ENCODE peak calls at places on chromosomes 5 and 9, in seven cellular contexts. U is heart right ventricle, L is NB4, B is progenitor cell of endocrine pancreas, G is A549, X is GM12865, A is MM.1S. Q is an unnamed sample.

GRCh38 chr5:74641014-74641777 is 668 bp upstream of the ENC1 start:
- DNase-seq in U (peak), L (peak), B (peak), G (peak), X (peak), A (peak), Q (peak)

GRCh38 chr5:33888582-33888981 is 3.2 kb downstream of the ADAMTS12 start:
- DNase-seq in U (no peak), L (no peak), B (no peak), G (no peak), X (no peak), A (no peak), Q (no peak)

GRCh38 chr5:174074369-174074768 is 28.9 kb downstream of the NSG2 start:
- DNase-seq in U (no peak), L (no peak), B (no peak), G (no peak), X (no peak), A (no peak), Q (no peak)

GRCh38 chr9:31067418-31067817 is 1317.0 kb upstream of the ACO1 start:
- DNase-seq in U (no peak), L (no peak), B (no peak), G (no peak), X (no peak), A (no peak), Q (no peak)

GRCh38 chr9:126677188-126678084 is 63.7 kb downstream of the LMX1B start:
- DNase-seq in U (no peak), L (no peak), B (no peak), G (no peak), X (no peak), A (no peak), Q (no peak)

GRCh38 chr9:33155393-33155792 is 11.7 kb downstream of the B4GALT1 start:
- DNase-seq in U (no peak), L (peak), B (no peak), G (no peak), X (no peak), A (no peak), Q (no peak)

GRCh38 chr9:79682076-79682736 is 110.4 kb downstream of the TLE4 start:
- DNase-seq in U (no peak), L (no peak), B (no peak), G (no peak), X (no peak), A (no peak), Q (no peak)

GRCh38 chr9:95193480-95193879 is 124.0 kb downstream of the FANCC start:
- DNase-seq in U (no peak), L (no peak), B (no peak), G (no peak), X (no peak), A (no peak), Q (no peak)

GRCh38 chr5:17261075-17261474 is 43.6 kb downstream of the BASP1 start:
- DNase-seq in U (no peak), L (no peak), B (no peak), G (no peak), X (no peak), A (no peak), Q (no peak)

GRCh38 chr9:19049872-19050636 is 827 bp downstream of the RRAGA start:
- DNase-seq in U (no peak), L (peak), B (no peak), G (no peak), X (peak), A (no peak), Q (no peak)

GRCh38 chr5:124902097-124902821 is 155.8 kb upstream of the ZNF608 start:
- DNase-seq in U (no peak), L (peak), B (no peak), G (no peak), X (peak), A (peak), Q (peak)

DNA sequence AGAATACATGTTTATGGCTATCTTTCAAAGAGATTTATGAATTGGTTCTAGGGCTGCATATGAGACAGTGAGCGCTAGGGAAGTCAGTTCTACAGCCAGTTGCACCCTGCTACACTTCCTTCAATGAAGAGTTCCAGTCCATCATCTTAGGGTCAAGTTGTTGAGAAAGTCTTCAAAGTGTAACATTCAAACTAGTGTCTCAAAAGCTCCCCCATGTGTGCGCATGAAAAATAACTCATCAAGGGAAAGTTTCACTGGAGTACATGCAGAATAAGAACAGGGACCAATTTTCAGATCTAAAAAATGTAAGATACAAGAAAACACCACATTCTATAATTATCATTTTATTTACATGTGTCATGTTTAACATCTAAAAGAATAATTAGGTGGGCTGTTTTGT is 317.2 kb downstream of the DEPDC1B start:
- DNase-seq in U (no peak), L (peak), B (no peak), G (peak), X (peak), A (peak), Q (no peak)
- TF ChIP-seq CTCF in U (peak), L (peak), B (peak), G (peak), X (peak), A (peak), Q (no peak)

DNA sequence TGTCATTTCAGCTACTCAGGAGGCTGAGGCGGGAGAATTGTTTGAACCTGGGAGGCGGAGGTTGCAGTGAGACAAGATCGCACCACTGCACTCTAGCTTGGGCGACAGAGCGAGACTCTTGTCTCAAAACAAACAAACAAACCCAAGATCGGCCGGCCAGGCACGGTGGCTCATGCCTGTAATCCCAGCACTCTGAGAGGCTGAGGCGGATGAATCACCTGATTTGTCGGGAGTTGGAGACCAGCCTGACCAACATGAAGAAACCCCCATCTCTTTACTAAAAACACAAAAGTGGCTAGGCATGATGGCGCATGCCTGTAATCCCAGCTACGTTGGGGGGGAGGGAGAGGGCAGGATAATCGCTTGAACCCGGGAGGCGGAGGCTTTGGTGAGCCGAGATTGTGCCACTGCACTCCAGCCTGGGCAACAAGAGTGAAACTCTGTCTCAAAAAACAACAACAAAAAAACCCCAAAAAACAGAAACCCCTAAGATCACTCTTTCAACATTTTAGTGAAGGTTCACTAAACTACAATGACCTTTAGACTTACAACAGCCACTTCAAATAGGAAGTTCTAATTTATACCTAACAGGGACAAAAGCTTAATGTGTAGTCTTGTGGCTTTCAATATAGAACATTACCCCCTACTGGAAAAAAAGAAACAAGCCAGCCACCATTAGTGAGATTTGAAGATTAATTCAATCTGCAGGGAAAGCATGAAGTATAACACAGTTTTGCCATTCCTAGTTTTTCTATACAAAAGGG is 7.0 kb downstream of the HSPA9 start:
- DNase-seq in U (no peak), L (no peak), B (no peak), G (no peak), X (no peak), A (no peak), Q (no peak)
- TF ChIP-seq CTCF in U (no peak), L (no peak), B (no peak), G (no peak), X (no peak), A (no peak), Q (no peak)

DNA sequence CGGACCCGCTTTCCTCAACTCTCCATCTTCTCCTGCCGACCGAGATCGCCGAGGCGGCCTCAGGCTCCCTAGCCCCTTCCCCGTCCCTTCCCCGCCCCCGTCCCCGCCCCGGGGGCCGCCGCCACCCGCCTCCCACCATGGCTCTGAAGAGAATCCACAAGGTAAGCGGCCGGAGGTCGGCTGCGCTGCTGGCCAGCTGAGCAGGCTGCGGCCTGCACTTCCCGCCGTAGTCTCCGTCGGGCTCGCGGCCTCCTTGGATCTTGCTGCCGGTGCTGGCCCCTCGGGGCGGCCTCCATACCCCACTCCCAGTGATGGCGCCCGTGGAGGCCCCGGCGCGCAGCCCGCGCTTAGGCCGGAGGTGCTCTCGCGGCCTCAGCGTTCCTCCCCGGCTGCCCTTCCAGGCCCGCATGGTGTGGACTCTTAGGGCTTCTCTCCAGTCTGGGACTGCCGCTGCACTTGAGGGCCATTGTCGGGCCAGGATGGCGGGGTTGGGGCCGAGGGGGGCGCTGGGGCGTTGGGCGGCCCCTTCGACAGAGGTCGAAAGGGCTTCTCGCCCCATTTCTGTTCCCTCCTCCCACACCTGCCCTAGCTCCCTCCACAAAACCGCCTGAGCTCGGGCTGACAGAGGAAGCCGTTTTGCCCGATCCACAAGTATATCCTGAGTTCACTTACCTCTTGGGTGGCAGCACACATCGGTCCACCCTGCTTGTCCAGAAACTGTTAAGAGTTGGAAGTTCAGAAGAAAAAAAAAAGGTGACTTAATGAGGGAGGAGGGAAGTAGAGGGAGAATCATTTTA is 714 bp downstream of the UBE2D2 start:
- DNase-seq in U (no peak), L (peak), B (peak), G (peak), X (peak), A (peak), Q (peak)
- TF ChIP-seq CTCF in U (no peak), L (no peak), B (no peak), G (no peak), X (no peak), A (no peak), Q (no peak)

DNA sequence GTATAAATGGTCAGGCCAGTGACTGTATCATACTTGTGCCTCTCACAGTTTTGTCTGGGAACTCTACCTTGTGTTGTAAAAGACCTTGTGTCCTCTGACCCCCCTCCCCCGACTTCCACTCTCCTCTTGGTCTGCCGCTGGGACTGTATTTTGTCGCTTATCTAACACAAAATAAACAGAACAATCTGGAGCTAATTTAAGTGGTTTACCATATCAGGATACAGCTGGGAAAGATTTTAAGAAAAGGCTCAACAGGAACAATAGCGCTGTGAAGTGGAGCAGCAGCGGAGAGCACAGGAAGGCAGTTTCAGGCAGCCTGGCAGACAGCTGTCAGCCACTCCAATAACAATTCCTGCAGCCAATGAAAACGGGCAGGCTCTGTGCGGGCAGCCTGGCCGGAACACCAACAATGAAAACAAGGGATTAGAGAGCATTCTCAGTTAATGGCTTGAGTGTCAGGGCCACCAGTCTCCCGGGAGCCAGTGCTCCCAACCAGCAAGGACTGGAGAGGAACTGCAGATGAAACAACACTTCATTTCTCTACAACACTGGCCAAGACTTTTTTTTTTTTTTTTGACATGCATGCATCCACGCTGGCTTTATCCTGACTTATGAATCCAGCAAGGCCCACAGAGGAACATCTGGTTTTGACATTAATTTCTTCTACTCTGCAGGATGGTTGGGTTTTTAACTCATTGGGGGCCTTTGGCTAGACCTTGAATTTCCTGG is 76.8 kb downstream of the ARSB start:
- DNase-seq in U (peak), L (peak), B (no peak), G (no peak), X (no peak), A (no peak), Q (no peak)
- TF ChIP-seq CTCF in U (no peak), L (no peak), B (no peak), G (no peak), X (no peak), A (no peak), Q (no peak)

GRCh38 chr5:140833993-140834392 is at the start of gene PCDHA7:
- DNase-seq in U (no peak), L (peak), B (no peak), G (no peak), X (no peak), A (no peak), Q (no peak)
- TF ChIP-seq CTCF in U (no peak), L (no peak), B (no peak), G (peak), X (no peak), A (no peak), Q (no peak)

GRCh38 chr9:71549023-71549422 is 219.3 kb downstream of the CEMIP2 start:
- DNase-seq in U (no peak), L (peak), B (no peak), G (no peak), X (peak), A (no peak), Q (no peak)

DNA sequence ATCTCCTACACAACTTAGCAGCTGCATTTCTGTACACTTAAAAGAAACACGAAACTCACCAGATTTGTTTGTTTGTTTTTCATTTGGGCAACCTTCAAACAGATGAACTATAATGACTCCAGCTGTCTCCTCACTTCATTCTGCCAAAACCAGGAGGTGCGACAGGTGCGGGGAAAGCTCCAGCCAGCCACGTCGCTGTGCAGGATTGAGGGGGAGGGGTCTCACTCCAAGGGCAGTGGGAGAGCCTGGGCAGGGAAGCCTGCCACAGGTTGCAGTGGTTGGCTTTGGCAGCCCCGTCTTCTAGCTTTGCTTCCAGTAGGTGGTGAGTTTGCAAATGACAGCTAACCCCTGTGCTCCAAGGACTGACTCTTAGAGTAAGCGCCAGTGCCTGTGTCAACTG is 215.8 kb downstream of the CEMIP2 start:
- DNase-seq in U (no peak), L (no peak), B (peak), G (no peak), X (no peak), A (no peak), Q (no peak)
- TF ChIP-seq CTCF in U (no peak), L (no peak), B (no peak), G (no peak), X (no peak), A (no peak), Q (no peak)

GRCh38 chr9:90898229-90898628 is 96.6 kb downstream of the SYK start:
- DNase-seq in U (no peak), L (no peak), B (no peak), G (no peak), X (no peak), A (no peak), Q (no peak)
- TF ChIP-seq CTCF in U (no peak), L (no peak), B (peak), G (no peak), X (peak), A (peak), Q (no peak)

GRCh38 chr9:21491742-21492141 is 9.6 kb upstream of the IFNE start:
- DNase-seq in U (no peak), L (no peak), B (no peak), G (no peak), X (no peak), A (no peak), Q (no peak)
- TF ChIP-seq CTCF in U (no peak), L (no peak), B (no peak), G (peak), X (no peak), A (no peak), Q (no peak)

GRCh38 chr5:41118177-41118576 is 47.0 kb upstream of the MROH2B start:
- DNase-seq in U (no peak), L (no peak), B (no peak), G (no peak), X (no peak), A (no peak), Q (no peak)
- TF ChIP-seq CTCF in U (no peak), L (no peak), B (no peak), G (no peak), X (no peak), A (no peak), Q (no peak)

Q was measured in activated B cell treated with CpG ODN at 0.5 μM for 24 hours.